ENCODE peak calls at places on chromosomes 7 and 10, in four cellular contexts. N is SJSA1, O is sigmoid colon, I is cardiac muscle cell. P is an unnamed sample.
A peak's percentile ranks its signal among the peaks of the same experiment; 100 is the strongest.

GRCh38 chr10:131980757-131981428 is 830 bp downstream of the BNIP3 start:
- DNase-seq in I (peak; percentile 34), N (peak; percentile 41), O (peak; percentile 67), P (no peak)

GRCh38 chr10:88866454-88866853 is 13.6 kb upstream of the STAMBPL1 start:
- DNase-seq in I (no peak), O (no peak), N (no peak), P (no peak)

GRCh38 chr10:106378251-106378650 is 786.3 kb downstream of the SORCS1 start:
- DNase-seq in O (no peak), N (no peak), I (no peak), P (no peak)

GRCh38 chr10:86375204-86375603 is 8.6 kb upstream of the GRID1 start:
- DNase-seq in N (no peak), O (no peak), I (no peak), P (no peak)

GRCh38 chr10:102645388-102645740 is 1.1 kb downstream of the TRIM8 start:
- DNase-seq in O (peak; percentile 93), N (peak; percentile 83), I (no peak), P (peak; percentile 93)

GRCh38 chr7:148556892-148557291 is 33.7 kb upstream of the C7orf33 start:
- DNase-seq in I (no peak), N (no peak), O (no peak), P (no peak)

GRCh38 chr7:150944066-150945042 is 33.8 kb downstream of the KCNH2 start:
- DNase-seq in O (peak; percentile 57), N (no peak), I (no peak), P (no peak)

GRCh38 chr7:36723951-36724664 is at the start of gene AOAH:
- DNase-seq in N (no peak), O (peak; percentile 74), I (no peak), P (peak; percentile 76)

GRCh38 chr7:8590225-8590624 is 156.8 kb downstream of the NXPH1 start:
- DNase-seq in I (no peak), O (no peak), N (no peak), P (no peak)

GRCh38 chr10:118850418-118851061 is 95.8 kb upstream of the CACUL1 start:
- DNase-seq in I (peak; percentile 70), N (peak; percentile 28), O (no peak), P (peak; percentile 75)

GRCh38 chr7:84092207-84092606 is 102.4 kb downstream of the SEMA3A start:
- DNase-seq in I (peak; percentile 40), O (no peak), N (peak; percentile 24), P (no peak)

GRCh38 chr7:25856056-25856780 is 295.8 kb upstream of the NFE2L3 start:
- DNase-seq in I (no peak), N (no peak), O (no peak), P (no peak)

GRCh38 chr7:133315332-133316040 is 62.6 kb downstream of the EXOC4 start:
- DNase-seq in N (no peak), O (no peak), I (peak; percentile 35), P (no peak)

GRCh38 chr7:112970771-112971170 is 115.9 kb downstream of the GPR85 start:
- DNase-seq in N (no peak), I (no peak), O (no peak), P (no peak)

GRCh38 chr10:86304436-86304835 is 62.2 kb downstream of the GRID1 start:
- DNase-seq in N (no peak), I (no peak), O (peak; percentile 18), P (no peak)

GRCh38 chr10:51224610-51225230 is 150.4 kb downstream of the PRKG1 start:
- DNase-seq in O (no peak), N (no peak), I (peak; percentile 80), P (no peak)

GRCh38 chr7:101868191-101868950 is 50.9 kb downstream of the CUX1 start:
- DNase-seq in I (no peak), O (no peak), N (no peak), P (no peak)

GRCh38 chr7:88109612-88110011 is 110.2 kb downstream of the SRI start:
- DNase-seq in I (no peak), N (no peak), O (no peak), P (no peak)

GRCh38 chr7:157462840-157463239 is 126.0 kb downstream of the DNAJB6 start:
- DNase-seq in O (no peak), N (no peak), I (no peak), P (no peak)

GRCh38 chr10:128318366-128318765 is 192.1 kb upstream of the MKI67 start:
- DNase-seq in N (no peak), O (no peak), I (no peak), P (no peak)

GRCh38 chr7:154931906-154932305 is 71.0 kb downstream of the PAXIP1 start:
- DNase-seq in O (no peak), N (peak; percentile 62), I (no peak), P (no peak)

GRCh38 chr10:71587941-71588573 is 131.5 kb downstream of the C10orf105 start:
- DNase-seq in O (no peak), I (no peak), N (no peak), P (no peak)

GRCh38 chr7:8765374-8765773 is 332.0 kb downstream of the NXPH1 start:
- DNase-seq in I (no peak), O (no peak), N (no peak), P (no peak)

GRCh38 chr7:140060788-140061606 is 1.8 kb downstream of the PARP12 start:
- DNase-seq in O (peak; percentile 74), I (peak; percentile 92), N (no peak), P (peak; percentile 72)

GRCh38 chr7:55144333-55144954 is 125.6 kb downstream of the EGFR start:
- DNase-seq in N (no peak), I (no peak), O (no peak), P (no peak)

GRCh38 chr7:70775570-70776156 is 356.3 kb upstream of the GALNT17 start:
- DNase-seq in N (no peak), O (no peak), I (peak; percentile 8), P (no peak)

GRCh38 chr10:74419491-74420466 is 268.8 kb downstream of the ADK start:
- DNase-seq in N (peak; percentile 23), I (peak; percentile 15), O (no peak), P (no peak)

GRCh38 chr10:13296476-13296875 is 3.4 kb downstream of the PHYH start:
- DNase-seq in O (no peak), N (no peak), I (no peak), P (no peak)

GRCh38 chr7:47411281-47411869 is 170.5 kb downstream of the TNS3 start:
- DNase-seq in I (no peak), N (no peak), O (peak; percentile 52), P (no peak)
- H3K36me3 ChIP-seq in I (no peaks in the 10 kb centered on the region), N (peaks cover 94% of the 10 kb centered on the region), O (peaks cover 30% of the 10 kb centered on the region), P (peaks cover 25% of the 10 kb centered on the region)

GRCh38 chr10:76315240-76315639 is 883.8 kb downstream of the LRMDA start:
- DNase-seq in N (no peak), I (no peak), O (no peak), P (no peak)
- H3K27ac ChIP-seq in N (no peak overlapping the region), I (no peak overlapping the region), O (no peak overlapping the region), P (no peak overlapping the region)

GRCh38 chr7:128410092-128410665 is 397 bp upstream of the IMPDH1 start:
- DNase-seq in O (peak; percentile 85), I (peak; percentile 95), N (peak; percentile 92), P (peak; percentile 52)
- H3K36me3 ChIP-seq in O (no peaks in the 10 kb centered on the region), I (no peaks in the 10 kb centered on the region), N (peaks cover 4% of the 10 kb centered on the region), P (no peaks in the 10 kb centered on the region)

GRCh38 chr7:75739796-75740672 is 1.3 kb upstream of the HIP1 start:
- DNase-seq in O (no peak), I (peak; percentile 82), N (no peak), P (no peak)
- H3K27ac ChIP-seq in O (peak overlapping the region; percentile 88), I (peak overlapping the region; percentile 13), N (peak overlapping the region; percentile 63), P (peak overlapping the region; percentile 71)

GRCh38 chr7:66642932-66643331 is 14.3 kb downstream of the KCTD7 start:
- DNase-seq in O (no peak), I (no peak), N (no peak), P (no peak)

GRCh38 chr7:66641526-66641871 is 12.8 kb downstream of the KCTD7 start:
- DNase-seq in N (no peak), O (no peak), I (no peak), P (no peak)

GRCh38 chr7:66639773-66640172 is 11.1 kb downstream of the KCTD7 start:
- DNase-seq in O (no peak), N (no peak), I (no peak), P (no peak)

GRCh38 chr7:66642186-66642585 is 13.5 kb downstream of the KCTD7 start:
- DNase-seq in N (no peak), I (no peak), O (no peak), P (no peak)

DNA sequence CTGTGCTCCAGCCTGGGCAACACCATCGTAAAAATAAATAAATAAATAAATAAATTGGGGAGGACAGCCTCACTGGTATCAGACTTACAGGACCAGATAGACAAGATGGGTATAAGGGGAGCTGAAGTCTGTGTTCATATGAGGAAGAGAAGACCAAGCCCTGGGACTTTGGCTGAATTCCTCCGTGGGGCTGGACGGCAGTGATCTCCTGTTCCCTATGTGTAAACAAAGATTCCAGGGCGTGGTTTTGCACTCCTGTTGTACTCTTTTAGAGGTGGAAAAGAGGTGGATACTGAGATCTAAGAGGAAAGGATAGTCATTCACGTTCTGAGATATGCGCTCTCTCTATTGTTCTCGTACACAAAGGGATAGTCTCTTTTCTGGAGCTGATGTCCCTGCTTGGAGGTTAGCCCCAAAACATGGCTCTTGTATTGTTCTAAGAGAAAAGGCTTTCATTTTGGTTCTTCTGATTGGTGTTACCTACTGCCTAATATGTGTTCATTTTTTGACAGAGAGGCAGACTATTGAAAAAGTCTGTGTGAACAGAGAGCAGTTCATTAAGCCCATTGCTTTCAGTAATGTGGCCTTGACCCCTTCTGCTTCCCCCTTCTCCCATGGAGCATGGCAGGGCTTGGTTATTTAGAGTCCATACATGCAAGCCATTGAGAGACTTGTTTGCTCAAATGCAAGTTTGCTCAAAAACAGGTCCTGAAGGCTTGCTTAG is 12.3 kb downstream of the KCTD7 start:
- DNase-seq in I (no peak), O (no peak), N (no peak), P (no peak)
- H3K36me3 ChIP-seq in I (peaks cover 17% of the 10 kb centered on the region), O (peaks cover 84% of the 10 kb centered on the region), N (peaks cover 52% of the 10 kb centered on the region), P (no peaks in the 10 kb centered on the region)

GRCh38 chr10:42552188-42553063 is 85.9 kb downstream of the ZNF33B start:
- DNase-seq in O (peak; percentile 97), I (peak; percentile 98), N (peak; percentile 92), P (peak; percentile 99)
- H3K27ac ChIP-seq in O (peak overlapping the region; percentile 82), I (peak overlapping the region; percentile 12), N (no peak overlapping the region), P (peak overlapping the region; percentile 76)

DNA sequence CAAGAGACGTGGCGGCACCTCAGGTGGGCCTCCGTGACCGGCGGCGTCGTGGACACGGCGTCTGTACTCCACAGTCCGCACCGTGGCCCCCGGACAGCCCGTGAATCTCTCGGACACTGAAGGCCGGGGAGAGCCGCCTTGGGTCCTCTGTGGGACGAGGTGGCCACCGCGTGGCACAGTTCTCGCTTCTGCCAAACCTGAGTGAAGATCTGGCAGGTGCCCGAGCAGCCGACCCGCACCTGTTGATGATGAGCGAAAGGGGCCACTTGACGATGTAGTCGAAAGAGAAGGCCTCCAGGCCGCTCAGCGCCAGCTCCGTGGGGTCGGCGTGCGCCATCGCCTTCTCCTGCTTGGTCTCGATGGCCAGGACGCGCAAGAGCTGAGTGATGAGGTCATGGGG is 8.5 kb upstream of the ADAM8 start:
- DNase-seq in I (no peak), N (no peak), O (no peak), P (no peak)
- H3K36me3 ChIP-seq in I (peaks cover 32% of the 10 kb centered on the region), N (peaks cover 82% of the 10 kb centered on the region), O (peaks cover 100% of the 10 kb centered on the region), P (peaks cover 38% of the 10 kb centered on the region)

DNA sequence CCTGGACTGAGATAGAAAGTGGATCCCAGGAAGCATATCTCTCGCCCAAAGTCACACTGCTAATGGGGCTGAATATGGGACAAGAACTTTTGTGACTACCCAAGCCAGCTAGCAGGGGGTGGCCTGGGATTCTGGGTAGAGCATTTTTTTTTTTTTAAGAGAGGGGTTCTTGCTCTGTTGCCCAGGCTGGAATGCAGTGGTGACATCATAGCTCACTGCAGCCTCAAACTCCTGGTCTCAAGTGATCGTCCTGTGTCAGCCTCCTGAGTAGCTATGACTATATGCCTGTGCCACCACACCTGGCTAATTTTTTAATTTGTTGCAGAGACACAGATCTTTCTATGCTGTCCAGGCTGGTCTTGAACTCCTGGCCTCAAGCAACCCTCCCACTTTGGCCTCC is 20.6 kb upstream of the MLXIPL start:
- DNase-seq in I (no peak), O (no peak), N (no peak), P (no peak)
- H3K27ac ChIP-seq in I (no peak overlapping the region), O (no peak overlapping the region), N (no peak overlapping the region), P (no peak overlapping the region)